ENCODE peak calls at places on chromosome 10, in nine cellular contexts. N is HCT116, H is A549, E is GM23338, Y is HL-60, S is GM12878, D is SK-N-SH, C is HepG2, J is K562. T is an unnamed sample.
A peak's percentile ranks its signal among the peaks of the same experiment; 100 is the strongest.

GRCh38 chr10:100509241-100509640 is 10.4 kb downstream of the SEC31B start:
- DNase-seq in E (no peak), S (no peak), C (no peak), H (no peak), N (no peak), Y (no peak), J (no peak), D (no peak), T (no peak)

GRCh38 chr10:71829171-71829570 is 21.9 kb downstream of the PSAP start:
- DNase-seq in H (no peak), C (no peak), J (no peak), N (no peak), D (no peak), Y (peak; percentile 95), S (no peak), E (no peak), T (no peak)

GRCh38 chr10:94000638-94001420 is 7.1 kb downstream of the PLCE1 start:
- DNase-seq in S (no peak), D (no peak), J (no peak), N (no peak), Y (no peak), E (no peak), C (no peak), H (no peak), T (no peak)

GRCh38 chr10:132867801-132868644 is 74.3 kb downstream of the CFAP46 start:
- DNase-seq in N (no peak), J (no peak), E (no peak), H (no peak), D (no peak), S (no peak), C (no peak), Y (no peak), T (no peak)

GRCh38 chr10:51544933-51545332 is 154.5 kb downstream of the CSTF2T start:
- DNase-seq in J (no peak), E (no peak), N (no peak), D (no peak), H (no peak), S (no peak), Y (no peak), C (no peak), T (no peak)

GRCh38 chr10:115653473-115653872 is 560.3 kb downstream of the ATRNL1 start:
- DNase-seq in S (no peak), C (peak; percentile 9), J (no peak), Y (no peak), E (no peak), H (peak; percentile 1), D (no peak), N (no peak), T (peak; percentile 25)

GRCh38 chr10:73251683-73252444 is 580 bp downstream of the MRPS16 start:
- DNase-seq in H (peak; percentile 42), E (peak; percentile 54), S (no peak), C (peak; percentile 69), J (no peak), Y (peak; percentile 58), N (no peak), D (peak; percentile 37), T (no peak)

GRCh38 chr10:71266918-71267442 is 52.1 kb upstream of the SLC29A3 start:
- DNase-seq in D (no peak), J (no peak), E (no peak), H (no peak), Y (no peak), C (no peak), N (no peak), S (no peak), T (no peak)

GRCh38 chr10:125564570-125564969 is 118.4 kb downstream of the TEX36 start:
- DNase-seq in C (no peak), H (no peak), J (no peak), N (no peak), Y (no peak), S (no peak), D (no peak), E (no peak), T (no peak)

GRCh38 chr10:125562737-125563136 is 120.2 kb downstream of the TEX36 start:
- DNase-seq in J (no peak), H (peak; percentile 33), N (peak; percentile 37), S (no peak), Y (no peak), E (peak; percentile 57), C (no peak), D (no peak), T (no peak)

GRCh38 chr10:125567529-125567928 is 115.4 kb downstream of the TEX36 start:
- DNase-seq in Y (no peak), N (no peak), C (no peak), J (no peak), D (no peak), E (no peak), H (no peak), S (no peak), T (no peak)

GRCh38 chr10:125568156-125568555 is 114.8 kb downstream of the TEX36 start:
- DNase-seq in J (no peak), E (no peak), N (no peak), D (no peak), H (no peak), C (no peak), Y (no peak), S (no peak), T (no peak)
- H3K27ac ChIP-seq in J (no peak overlapping the region), E (no peak overlapping the region), N (no peak overlapping the region), D (no peak overlapping the region), H (no peak overlapping the region), C (no peak overlapping the region), Y (no peak overlapping the region), S (no peak overlapping the region), T (no peak overlapping the region)

GRCh38 chr10:124013916-124014315 is 79.5 kb downstream of the CHST15 start:
- DNase-seq in D (no peak), N (no peak), Y (no peak), E (no peak), J (no peak), C (no peak), S (no peak), H (no peak), T (no peak)

GRCh38 chr10:124014416-124015154 is 78.8 kb downstream of the CHST15 start:
- DNase-seq in N (no peak), S (no peak), H (no peak), D (no peak), E (no peak), Y (no peak), J (no peak), C (no peak), T (no peak)

GRCh38 chr10:124017729-124018128 is 75.7 kb downstream of the CHST15 start:
- DNase-seq in D (no peak), E (no peak), H (no peak), C (no peak), Y (no peak), N (no peak), J (no peak), S (no peak), T (no peak)

GRCh38 chr10:124016795-124017375 is 76.5 kb downstream of the CHST15 start:
- DNase-seq in E (no peak), S (no peak), D (no peak), J (no peak), N (no peak), H (no peak), Y (no peak), C (no peak), T (no peak)

DNA sequence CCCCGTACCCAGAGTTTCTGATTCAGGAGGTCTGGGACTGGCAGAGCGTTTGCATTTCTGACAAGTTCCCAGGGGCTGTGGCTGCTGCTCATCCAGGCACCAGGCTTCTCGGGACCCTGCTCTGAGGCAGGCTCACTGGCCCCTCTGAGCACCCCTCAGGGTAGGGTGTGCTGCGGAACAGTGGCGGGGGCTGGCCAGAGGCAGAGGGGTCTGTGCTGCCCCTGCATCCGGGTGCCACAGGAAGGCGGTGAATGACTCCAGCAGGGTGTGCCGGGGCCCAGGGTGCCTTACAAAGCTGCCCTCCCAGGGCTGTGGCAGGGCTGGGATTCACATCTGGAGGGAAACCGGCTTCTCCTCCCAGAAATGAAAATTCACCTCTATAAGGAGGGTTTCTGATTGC is 77.4 kb downstream of the CHST15 start:
- DNase-seq in N (no peak), Y (no peak), E (no peak), S (no peak), J (no peak), D (no peak), H (no peak), C (no peak), T (no peak)
- TF ChIP-seq REST in N (no peak), Y (no peak), E (no peak), S (no peak), J (no peak), D (no peak), H (no peak), C (no peak), T (no peak)

DNA sequence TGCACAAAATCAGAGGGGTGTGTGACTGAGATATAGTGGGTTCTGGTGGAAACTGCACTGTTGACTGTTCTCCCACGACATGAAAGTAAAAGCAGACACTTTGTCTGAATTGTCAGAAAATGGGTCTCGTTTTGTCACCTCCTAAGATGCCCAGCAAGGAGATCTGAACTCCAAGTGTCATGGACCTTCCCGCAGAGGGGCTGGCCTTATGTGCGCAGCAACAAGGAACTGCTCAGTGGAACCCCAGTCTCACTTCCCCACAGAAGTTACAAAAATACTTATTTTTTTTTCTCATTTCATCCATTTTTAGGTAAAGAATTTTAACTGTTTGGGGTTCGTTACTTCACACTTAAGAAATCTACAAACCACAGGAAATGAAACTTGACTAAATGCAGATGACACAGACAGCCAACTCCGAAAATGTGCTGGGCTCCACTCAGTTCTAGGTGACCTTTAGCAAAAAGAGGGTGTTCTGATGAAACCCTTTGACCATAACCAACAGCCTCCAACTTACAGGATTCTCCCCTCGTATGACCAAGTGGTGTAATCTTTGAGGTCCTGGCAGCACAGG is 115.0 kb downstream of the FAM107B start:
- DNase-seq in S (peak; percentile 88), D (no peak), J (no peak), E (no peak), C (no peak), H (no peak), N (no peak), Y (peak; percentile 86), T (no peak)
- H3K27ac ChIP-seq in S (peak overlapping the region; percentile 33), D (no peak overlapping the region), J (no peak overlapping the region), E (no peak overlapping the region), C (no peak overlapping the region), H (peak overlapping the region; percentile 92), N (no peak overlapping the region), Y (peak overlapping the region; percentile 91), T (no peak overlapping the region)

GRCh38 chr10:101708870-101709269 is 13.9 kb upstream of the FBXW4 start:
- DNase-seq in C (no peak), H (no peak), N (no peak), S (no peak), Y (peak; percentile 18), J (no peak), E (no peak), D (no peak), T (no peak)

GRCh38 chr10:101710064-101710695 is 15.2 kb upstream of the FBXW4 start:
- DNase-seq in C (no peak), N (no peak), D (no peak), Y (no peak), J (no peak), E (peak; percentile 52), H (no peak), S (no peak), T (no peak)

GRCh38 chr10:101710793-101711192 is 15.8 kb upstream of the FBXW4 start:
- DNase-seq in D (no peak), C (no peak), J (no peak), Y (no peak), H (no peak), E (no peak), N (no peak), S (no peak), T (no peak)

GRCh38 chr10:101709359-101710063 is 14.5 kb upstream of the FBXW4 start:
- DNase-seq in Y (no peak), S (no peak), H (no peak), J (no peak), N (no peak), E (no peak), C (no peak), D (no peak), T (no peak)

DNA sequence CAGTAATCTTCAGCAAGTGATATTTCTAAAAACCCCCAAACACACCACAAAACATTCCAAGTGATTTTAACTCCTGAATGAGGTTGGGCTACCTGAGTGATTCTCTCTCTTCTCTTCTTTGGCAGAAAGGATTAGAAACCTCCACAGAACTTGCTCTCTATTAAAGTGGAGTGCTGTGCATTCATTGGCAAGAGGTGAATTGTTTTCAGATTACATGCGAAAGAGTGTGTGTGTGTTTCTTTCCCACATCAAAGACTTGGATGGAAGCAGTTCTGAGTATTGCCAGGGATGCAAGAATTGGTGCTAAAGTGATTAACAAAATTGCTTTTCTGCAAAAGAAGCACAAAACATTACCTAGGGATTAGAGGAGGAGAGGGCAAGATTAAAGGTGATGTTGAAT is 13.1 kb upstream of the FBXW4 start:
- DNase-seq in E (no peak), S (no peak), Y (no peak), N (no peak), H (no peak), J (no peak), C (no peak), D (no peak), T (no peak)
- TF ChIP-seq REST in E (no peak), S (no peak), Y (no peak), N (no peak), H (no peak), J (no peak), C (no peak), D (no peak), T (no peak)

T was measured in Panc1.